ENCODE peak calls at places on chromosomes 3 and 15, in ten cellular contexts. One of them, this sample, is unnamed.

GRCh38 chr15:43792761-43793493 is 807 bp downstream of the SERF2 start:
- DNase-seq in SJSA1: peak
- DNase-seq in AG04450: no peak
- DNase-seq in colonic mucosa: peak
- DNase-seq in fibroblast of lung: no peak
- DNase-seq in CD8-positive, alpha-beta T cell: no peak
- DNase-seq in fibroblast of mammary gland: peak
- DNase-seq in naive thymus-derived CD4-positive, alpha-beta T cell: peak
- DNase-seq in astrocyte of the spinal cord: no peak
- DNase-seq in psoas muscle: peak
- DNase-seq in this sample: no peak

GRCh38 chr3:111584724-111585123 is 10.4 kb downstream of the ZBED2 start:
- DNase-seq in naive thymus-derived CD4-positive, alpha-beta T cell: no peak
- DNase-seq in AG04450: no peak
- DNase-seq in psoas muscle: no peak
- DNase-seq in astrocyte of the spinal cord: no peak
- DNase-seq in CD8-positive, alpha-beta T cell: no peak
- DNase-seq in colonic mucosa: no peak
- DNase-seq in fibroblast of lung: no peak
- DNase-seq in fibroblast of mammary gland: no peak
- DNase-seq in SJSA1: no peak
- DNase-seq in this sample: no peak

GRCh38 chr3:185351371-185351770 is 11.6 kb upstream of the MAP3K13 start:
- DNase-seq in fibroblast of mammary gland: peak
- DNase-seq in colonic mucosa: no peak
- DNase-seq in CD8-positive, alpha-beta T cell: no peak
- DNase-seq in astrocyte of the spinal cord: peak
- DNase-seq in naive thymus-derived CD4-positive, alpha-beta T cell: no peak
- DNase-seq in SJSA1: no peak
- DNase-seq in psoas muscle: no peak
- DNase-seq in fibroblast of lung: no peak
- DNase-seq in AG04450: no peak
- DNase-seq in this sample: peak

GRCh38 chr3:130963878-130964277 is 62.7 kb downstream of the ASTE1 start:
- DNase-seq in naive thymus-derived CD4-positive, alpha-beta T cell: no peak
- DNase-seq in colonic mucosa: no peak
- DNase-seq in CD8-positive, alpha-beta T cell: no peak
- DNase-seq in fibroblast of mammary gland: peak
- DNase-seq in psoas muscle: no peak
- DNase-seq in astrocyte of the spinal cord: peak
- DNase-seq in AG04450: peak
- DNase-seq in fibroblast of lung: peak
- DNase-seq in SJSA1: peak
- DNase-seq in this sample: peak

GRCh38 chr3:98824256-98824655 is 61.1 kb downstream of the ST3GAL6 start:
- DNase-seq in fibroblast of mammary gland: no peak
- DNase-seq in CD8-positive, alpha-beta T cell: no peak
- DNase-seq in naive thymus-derived CD4-positive, alpha-beta T cell: no peak
- DNase-seq in AG04450: no peak
- DNase-seq in colonic mucosa: no peak
- DNase-seq in SJSA1: peak
- DNase-seq in psoas muscle: no peak
- DNase-seq in astrocyte of the spinal cord: no peak
- DNase-seq in fibroblast of lung: peak
- DNase-seq in this sample: no peak

GRCh38 chr3:141401584-141402475 is 33.5 kb downstream of the ZBTB38 start:
- DNase-seq in colonic mucosa: peak
- DNase-seq in AG04450: no peak
- DNase-seq in CD8-positive, alpha-beta T cell: peak
- DNase-seq in naive thymus-derived CD4-positive, alpha-beta T cell: peak
- DNase-seq in fibroblast of lung: peak
- DNase-seq in fibroblast of mammary gland: no peak
- DNase-seq in psoas muscle: peak
- DNase-seq in astrocyte of the spinal cord: peak
- DNase-seq in SJSA1: peak
- DNase-seq in this sample: no peak

GRCh38 chr15:94231728-94232086 is 346 bp downstream of the MCTP2 start:
- DNase-seq in astrocyte of the spinal cord: no peak
- DNase-seq in naive thymus-derived CD4-positive, alpha-beta T cell: no peak
- DNase-seq in fibroblast of mammary gland: no peak
- DNase-seq in fibroblast of lung: no peak
- DNase-seq in psoas muscle: peak
- DNase-seq in AG04450: no peak
- DNase-seq in SJSA1: no peak
- DNase-seq in colonic mucosa: peak
- DNase-seq in CD8-positive, alpha-beta T cell: no peak
- DNase-seq in this sample: no peak

GRCh38 chr15:100940785-100941379 is 21.7 kb downstream of the LRRK1 start:
- DNase-seq in fibroblast of mammary gland: no peak
- DNase-seq in psoas muscle: no peak
- DNase-seq in fibroblast of lung: no peak
- DNase-seq in naive thymus-derived CD4-positive, alpha-beta T cell: no peak
- DNase-seq in SJSA1: no peak
- DNase-seq in astrocyte of the spinal cord: no peak
- DNase-seq in CD8-positive, alpha-beta T cell: no peak
- DNase-seq in AG04450: no peak
- DNase-seq in colonic mucosa: no peak
- DNase-seq in this sample: no peak

GRCh38 chr3:122183521-122183892 is at the start of gene CASR:
- DNase-seq in fibroblast of lung: no peak
- DNase-seq in astrocyte of the spinal cord: no peak
- DNase-seq in naive thymus-derived CD4-positive, alpha-beta T cell: no peak
- DNase-seq in SJSA1: no peak
- DNase-seq in CD8-positive, alpha-beta T cell: no peak
- DNase-seq in psoas muscle: no peak
- DNase-seq in colonic mucosa: no peak
- DNase-seq in AG04450: no peak
- DNase-seq in fibroblast of mammary gland: no peak
- DNase-seq in this sample: no peak

GRCh38 chr3:16407365-16407764 is 106.1 kb downstream of the RFTN1 start:
- DNase-seq in SJSA1: no peak
- DNase-seq in astrocyte of the spinal cord: no peak
- DNase-seq in psoas muscle: no peak
- DNase-seq in colonic mucosa: no peak
- DNase-seq in CD8-positive, alpha-beta T cell: no peak
- DNase-seq in naive thymus-derived CD4-positive, alpha-beta T cell: no peak
- DNase-seq in fibroblast of mammary gland: no peak
- DNase-seq in AG04450: no peak
- DNase-seq in fibroblast of lung: no peak
- DNase-seq in this sample: no peak

GRCh38 chr3:102036015-102036414 is 186.7 kb downstream of the NFKBIZ start:
- DNase-seq in astrocyte of the spinal cord: no peak
- DNase-seq in fibroblast of mammary gland: no peak
- DNase-seq in psoas muscle: no peak
- DNase-seq in AG04450: no peak
- DNase-seq in CD8-positive, alpha-beta T cell: no peak
- DNase-seq in SJSA1: no peak
- DNase-seq in naive thymus-derived CD4-positive, alpha-beta T cell: no peak
- DNase-seq in colonic mucosa: no peak
- DNase-seq in fibroblast of lung: no peak
- DNase-seq in this sample: no peak

GRCh38 chr3:52062499-52062898 is 6.1 kb upstream of the DUSP7 start:
- DNase-seq in colonic mucosa: no peak
- DNase-seq in astrocyte of the spinal cord: peak
- DNase-seq in fibroblast of lung: peak
- DNase-seq in fibroblast of mammary gland: peak
- DNase-seq in psoas muscle: peak
- DNase-seq in AG04450: peak
- DNase-seq in CD8-positive, alpha-beta T cell: no peak
- DNase-seq in naive thymus-derived CD4-positive, alpha-beta T cell: no peak
- DNase-seq in SJSA1: peak
- DNase-seq in this sample: no peak

GRCh38 chr15:95325763-95326688 is 1004.5 kb upstream of the NR2F2 start:
- DNase-seq in astrocyte of the spinal cord: peak
- DNase-seq in naive thymus-derived CD4-positive, alpha-beta T cell: no peak
- DNase-seq in fibroblast of mammary gland: peak
- DNase-seq in colonic mucosa: no peak
- DNase-seq in fibroblast of lung: peak
- DNase-seq in SJSA1: no peak
- DNase-seq in CD8-positive, alpha-beta T cell: no peak
- DNase-seq in AG04450: no peak
- DNase-seq in psoas muscle: no peak
- DNase-seq in this sample: peak

GRCh38 chr3:86982883-86983282 is 8.1 kb downstream of the VGLL3 start:
- DNase-seq in CD8-positive, alpha-beta T cell: no peak
- DNase-seq in fibroblast of lung: peak
- DNase-seq in AG04450: no peak
- DNase-seq in astrocyte of the spinal cord: peak
- DNase-seq in colonic mucosa: no peak
- DNase-seq in naive thymus-derived CD4-positive, alpha-beta T cell: no peak
- DNase-seq in psoas muscle: no peak
- DNase-seq in fibroblast of mammary gland: peak
- DNase-seq in SJSA1: peak
- DNase-seq in this sample: peak

GRCh38 chr3:46383211-46383945 is 12.6 kb downstream of the CCR5 start:
- DNase-seq in CD8-positive, alpha-beta T cell: no peak
- DNase-seq in colonic mucosa: peak
- DNase-seq in fibroblast of lung: no peak
- DNase-seq in astrocyte of the spinal cord: no peak
- DNase-seq in naive thymus-derived CD4-positive, alpha-beta T cell: no peak
- DNase-seq in AG04450: no peak
- DNase-seq in psoas muscle: no peak
- DNase-seq in SJSA1: no peak
- DNase-seq in fibroblast of mammary gland: no peak
- DNase-seq in this sample: no peak

GRCh38 chr3:66603161-66603611 is 102.4 kb upstream of the LRIG1 start:
- DNase-seq in AG04450: no peak
- DNase-seq in astrocyte of the spinal cord: peak
- DNase-seq in fibroblast of lung: no peak
- DNase-seq in psoas muscle: no peak
- DNase-seq in CD8-positive, alpha-beta T cell: no peak
- DNase-seq in naive thymus-derived CD4-positive, alpha-beta T cell: no peak
- DNase-seq in fibroblast of mammary gland: no peak
- DNase-seq in colonic mucosa: no peak
- DNase-seq in SJSA1: peak
- DNase-seq in this sample: no peak

DNA sequence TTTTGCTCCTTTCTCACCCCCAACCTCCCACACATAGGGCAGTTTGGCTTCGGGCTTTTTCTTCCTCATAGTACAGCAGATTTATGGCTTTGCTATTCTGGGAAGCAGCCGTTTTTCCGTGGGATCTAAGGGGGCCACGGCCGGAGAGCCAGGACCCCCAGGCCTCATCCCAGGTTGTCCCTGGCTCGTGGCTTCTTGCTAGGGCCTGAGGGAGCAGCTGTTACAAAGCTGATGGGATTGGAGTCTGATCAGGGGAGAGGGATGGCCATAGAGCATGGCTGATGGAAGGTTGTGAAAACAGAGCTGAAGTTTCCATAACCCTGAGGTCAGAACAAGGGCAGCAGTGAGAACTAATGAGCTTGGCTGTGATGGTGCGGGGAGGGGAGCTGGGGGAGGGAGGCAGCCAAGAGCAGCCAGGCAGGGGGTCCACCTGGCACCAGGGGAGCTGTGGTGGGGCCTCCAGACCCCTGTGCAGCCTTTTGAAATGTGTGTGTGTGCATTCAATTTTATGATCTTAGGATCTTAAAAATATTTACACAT is 63.0 kb downstream of the LINGO1 start:
- DNase-seq in fibroblast of lung: peak
- DNase-seq in colonic mucosa: no peak
- DNase-seq in naive thymus-derived CD4-positive, alpha-beta T cell: no peak
- DNase-seq in AG04450: no peak
- DNase-seq in fibroblast of mammary gland: peak
- DNase-seq in astrocyte of the spinal cord: no peak
- DNase-seq in CD8-positive, alpha-beta T cell: no peak
- DNase-seq in SJSA1: no peak
- DNase-seq in psoas muscle: no peak
- DNase-seq in this sample: no peak
- H3K4me3 ChIP-seq in fibroblast of lung: no peak
- H3K4me3 ChIP-seq in colonic mucosa: peak
- H3K4me3 ChIP-seq in naive thymus-derived CD4-positive, alpha-beta T cell: no peak
- H3K4me3 ChIP-seq in AG04450: no peak
- H3K4me3 ChIP-seq in fibroblast of mammary gland: peak
- H3K4me3 ChIP-seq in astrocyte of the spinal cord: no peak
- H3K4me3 ChIP-seq in CD8-positive, alpha-beta T cell: no peak
- H3K4me3 ChIP-seq in SJSA1: no peak
- H3K4me3 ChIP-seq in psoas muscle: peak
- H3K4me3 ChIP-seq in this sample: no peak

GRCh38 chr3:14127106-14127505 is 2.3 kb downstream of the TMEM43 start:
- DNase-seq in fibroblast of mammary gland: no peak
- DNase-seq in psoas muscle: no peak
- DNase-seq in naive thymus-derived CD4-positive, alpha-beta T cell: no peak
- DNase-seq in AG04450: no peak
- DNase-seq in CD8-positive, alpha-beta T cell: no peak
- DNase-seq in colonic mucosa: peak
- DNase-seq in astrocyte of the spinal cord: no peak
- DNase-seq in SJSA1: no peak
- DNase-seq in fibroblast of lung: no peak
- DNase-seq in this sample: no peak
- H3K4me3 ChIP-seq in fibroblast of mammary gland: no peak
- H3K4me3 ChIP-seq in psoas muscle: peak
- H3K4me3 ChIP-seq in naive thymus-derived CD4-positive, alpha-beta T cell: no peak
- H3K4me3 ChIP-seq in AG04450: peak
- H3K4me3 ChIP-seq in CD8-positive, alpha-beta T cell: no peak
- H3K4me3 ChIP-seq in colonic mucosa: no peak
- H3K4me3 ChIP-seq in astrocyte of the spinal cord: no peak
- H3K4me3 ChIP-seq in SJSA1: no peak
- H3K4me3 ChIP-seq in fibroblast of lung: peak
- H3K4me3 ChIP-seq in this sample: no peak

DNA sequence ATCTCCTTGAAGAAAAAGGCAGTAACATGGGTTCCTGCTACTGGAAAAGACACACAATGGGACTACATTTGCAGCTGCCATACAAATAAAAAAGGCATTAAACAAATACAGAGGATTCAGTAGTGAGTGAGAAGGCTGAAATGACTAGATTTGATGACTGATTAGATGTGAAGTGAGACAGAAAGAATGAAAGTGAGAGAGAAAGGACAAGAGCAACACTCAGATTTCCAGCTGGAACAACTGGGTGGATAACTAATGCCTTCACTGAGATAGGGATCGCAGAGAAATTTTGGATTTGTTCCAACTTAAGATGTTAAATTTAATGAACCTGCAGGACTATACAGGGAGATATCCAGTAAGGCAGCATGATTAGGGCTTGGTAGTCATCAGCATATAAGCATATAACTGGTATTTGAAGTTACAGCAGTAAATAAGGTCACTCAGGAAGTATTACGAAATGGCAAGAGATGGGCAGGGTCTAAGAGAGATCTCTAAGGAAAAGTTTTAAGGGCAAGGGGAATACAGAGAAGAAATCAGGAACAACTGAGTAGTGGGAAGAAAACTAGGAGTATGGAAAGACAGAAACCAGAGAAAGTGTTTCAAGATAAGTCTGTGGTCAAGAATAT is 8.1 kb downstream of the OSBPL11 start:
- DNase-seq in astrocyte of the spinal cord: no peak
- DNase-seq in AG04450: no peak
- DNase-seq in psoas muscle: no peak
- DNase-seq in colonic mucosa: no peak
- DNase-seq in SJSA1: no peak
- DNase-seq in fibroblast of mammary gland: peak
- DNase-seq in naive thymus-derived CD4-positive, alpha-beta T cell: no peak
- DNase-seq in CD8-positive, alpha-beta T cell: no peak
- DNase-seq in fibroblast of lung: peak
- DNase-seq in this sample: no peak
- H3K4me3 ChIP-seq in astrocyte of the spinal cord: no peak
- H3K4me3 ChIP-seq in AG04450: no peak
- H3K4me3 ChIP-seq in psoas muscle: no peak
- H3K4me3 ChIP-seq in colonic mucosa: no peak
- H3K4me3 ChIP-seq in SJSA1: no peak
- H3K4me3 ChIP-seq in fibroblast of mammary gland: no peak
- H3K4me3 ChIP-seq in naive thymus-derived CD4-positive, alpha-beta T cell: no peak
- H3K4me3 ChIP-seq in CD8-positive, alpha-beta T cell: no peak
- H3K4me3 ChIP-seq in fibroblast of lung: no peak
- H3K4me3 ChIP-seq in this sample: no peak

GRCh38 chr3:12758025-12758830 is 831 bp downstream of the TMEM40 start:
- DNase-seq in CD8-positive, alpha-beta T cell: no peak
- DNase-seq in colonic mucosa: no peak
- DNase-seq in SJSA1: peak
- DNase-seq in naive thymus-derived CD4-positive, alpha-beta T cell: no peak
- DNase-seq in fibroblast of lung: peak
- DNase-seq in fibroblast of mammary gland: peak
- DNase-seq in psoas muscle: no peak
- DNase-seq in AG04450: no peak
- DNase-seq in astrocyte of the spinal cord: peak
- DNase-seq in this sample: no peak
- H3K4me3 ChIP-seq in CD8-positive, alpha-beta T cell: no peak
- H3K4me3 ChIP-seq in colonic mucosa: no peak
- H3K4me3 ChIP-seq in SJSA1: no peak
- H3K4me3 ChIP-seq in naive thymus-derived CD4-positive, alpha-beta T cell: no peak
- H3K4me3 ChIP-seq in fibroblast of lung: no peak
- H3K4me3 ChIP-seq in fibroblast of mammary gland: no peak
- H3K4me3 ChIP-seq in psoas muscle: no peak
- H3K4me3 ChIP-seq in AG04450: no peak
- H3K4me3 ChIP-seq in astrocyte of the spinal cord: no peak
- H3K4me3 ChIP-seq in this sample: no peak

This sample was measured in skeletal muscle cell.